ENCODE peak calls at places on chromosomes 5 and 9, in seven cellular contexts. R, K, W, F, C, O and E are unnamed samples.

GRCh38 chr9:136396219-136396515 is 3.8 kb downstream of the SNAPC4 start:
- DNase-seq in R (no peak), K (no peak), W (no peak), F (no peak), C (no peak), O (no peak), E (no peak)

GRCh38 chr9:129763235-129763917 is 10.5 kb upstream of the PTGES start:
- DNase-seq in R (no peak), K (peak), W (peak), F (no peak), C (no peak), O (no peak), E (peak)

GRCh38 chr9:124513374-124513994 is 6.3 kb upstream of the NR5A1 start:
- DNase-seq in R (peak), K (no peak), W (peak), F (no peak), C (no peak), O (peak), E (no peak)

GRCh38 chr5:73450041-73450598 is 1.5 kb upstream of the FOXD1 start:
- DNase-seq in R (no peak), K (no peak), W (no peak), F (no peak), C (no peak), O (no peak), E (no peak)

GRCh38 chr5:134007581-134008256 is 2.9 kb upstream of the VDAC1 start:
- DNase-seq in R (no peak), K (peak), W (no peak), F (no peak), C (no peak), O (no peak), E (peak)

GRCh38 chr5:50727149-50727496 is 60.7 kb downstream of the PARP8 start:
- DNase-seq in R (no peak), K (peak), W (no peak), F (no peak), C (no peak), O (no peak), E (no peak)

GRCh38 chr9:75200892-75201470 is 112.7 kb downstream of the OSTF1 start:
- DNase-seq in R (peak), K (peak), W (peak), F (peak), C (peak), O (peak), E (peak)

GRCh38 chr5:88833371-88834107 is 49.4 kb downstream of the MEF2C start:
- DNase-seq in R (peak), K (peak), W (peak), F (peak), C (no peak), O (no peak), E (peak)

GRCh38 chr5:171340042-171340441 is 31.0 kb downstream of the TLX3 start:
- DNase-seq in R (no peak), K (no peak), W (no peak), F (no peak), C (no peak), O (no peak), E (no peak)

GRCh38 chr5:173317091-173317685 is 11.0 kb downstream of the STC2 start:
- DNase-seq in R (no peak), K (no peak), W (no peak), F (no peak), C (no peak), O (no peak), E (no peak)

GRCh38 chr5:79074641-79075040 is 5.1 kb downstream of the BHMT2 start:
- DNase-seq in R (no peak), K (peak), W (peak), F (peak), C (no peak), O (no peak), E (peak)

GRCh38 chr5:6780802-6781391 is 67.7 kb downstream of the TENT4A start:
- DNase-seq in R (no peak), K (no peak), W (no peak), F (no peak), C (no peak), O (peak), E (no peak)

GRCh38 chr9:137056739-137057407 is 3.0 kb upstream of the ENTPD2 start:
- DNase-seq in R (no peak), K (no peak), W (no peak), F (no peak), C (peak), O (no peak), E (no peak)

GRCh38 chr9:2469681-2470141 is 151.9 kb upstream of the VLDLR start:
- DNase-seq in R (no peak), K (peak), W (no peak), F (no peak), C (peak), O (peak), E (no peak)